ENCODE peak calls at places on chromosomes 6 and 20, in six cellular contexts. A is cardiac fibroblast, V is left lung, P is left ventricle myocardium inferior, T is mammary epithelial cell, W is K562. Q is an unnamed sample.

GRCh38 chr6:162715601-162716000 is 12.0 kb downstream of the PRKN start:
- DNase-seq in V (no peak), P (no peak), W (no peak), T (no peak), A (no peak), Q (no peak)

GRCh38 chr6:131828946-131829345 is 21.1 kb downstream of the ENPP1 start:
- DNase-seq in V (no peak), P (no peak), T (no peak), W (no peak), A (no peak), Q (no peak)

GRCh38 chr6:54879188-54879985 is 32.8 kb downstream of the FAM83B start:
- DNase-seq in T (peak; percentile 68), V (no peak), P (no peak), A (no peak), W (no peak), Q (no peak)

GRCh38 chr6:82178759-82179112 is 68.8 kb downstream of the IBTK start:
- DNase-seq in P (no peak), W (no peak), T (no peak), A (no peak), V (no peak), Q (no peak)

GRCh38 chr6:165858571-165858970 is 195.5 kb upstream of the PDE10A start:
- DNase-seq in V (no peak), W (no peak), P (no peak), A (peak; percentile 38), T (no peak), Q (no peak)

GRCh38 chr6:50842446-50842845 is 23.8 kb downstream of the TFAP2B start:
- DNase-seq in V (no peak), W (no peak), T (no peak), P (no peak), A (no peak), Q (no peak)

GRCh38 chr20:38196592-38196991 is 31.5 kb upstream of the TGM2 start:
- DNase-seq in T (no peak), P (peak; percentile 82), V (peak; percentile 80), A (peak; percentile 97), W (peak; percentile 50), Q (no peak)

GRCh38 chr6:132669690-132670291 is 10.8 kb upstream of the TAAR1 start:
- DNase-seq in A (peak; percentile 73), V (no peak), T (peak; percentile 21), P (no peak), W (no peak), Q (peak; percentile 11)

GRCh38 chr20:45998761-45999160 is 9.9 kb upstream of the MMP9 start:
- DNase-seq in T (no peak), W (no peak), A (no peak), P (no peak), V (peak; percentile 60), Q (no peak)

GRCh38 chr20:8523684-8524083 is 391.6 kb downstream of the PLCB1 start:
- DNase-seq in P (no peak), W (no peak), T (no peak), A (peak; percentile 12), V (no peak), Q (no peak)

GRCh38 chr6:16482702-16483314 is 244.4 kb downstream of the GMPR start:
- DNase-seq in V (no peak), A (no peak), P (no peak), T (no peak), W (no peak), Q (no peak)

GRCh38 chr6:49514571-49515484 is 15.1 kb downstream of the GLYATL3 start:
- DNase-seq in W (no peak), V (no peak), P (no peak), A (no peak), T (peak; percentile 3), Q (no peak)

GRCh38 chr6:128238248-128238647 is 282.2 kb downstream of the PTPRK start:
- DNase-seq in V (no peak), P (no peak), A (no peak), W (no peak), T (no peak), Q (no peak)

GRCh38 chr6:164322533-164322932 is 908.0 kb downstream of the QKI start:
- DNase-seq in T (peak; percentile 1), W (no peak), A (peak; percentile 94), P (no peak), V (no peak), Q (no peak)

GRCh38 chr20:2140561-2140960 is 38.9 kb downstream of the STK35 start:
- DNase-seq in P (peak; percentile 73), A (peak; percentile 58), V (no peak), W (no peak), T (no peak), Q (no peak)

GRCh38 chr20:25491446-25492038 is 84.1 kb downstream of the GINS1 start:
- DNase-seq in V (no peak), P (no peak), T (no peak), A (no peak), W (no peak), Q (no peak)

GRCh38 chr6:150294713-150295112 is 74.1 kb upstream of the IYD start:
- DNase-seq in T (no peak), A (no peak), W (no peak), P (no peak), V (no peak), Q (no peak)

GRCh38 chr6:26554669-26555504 is 16.7 kb downstream of the HMGN4 start:
- DNase-seq in V (no peak), W (no peak), A (peak; percentile 71), T (peak; percentile 54), P (peak; percentile 34), Q (no peak)

GRCh38 chr20:11159728-11160127 is 485.9 kb upstream of the JAG1 start:
- DNase-seq in V (peak; percentile 61), W (no peak), P (no peak), A (peak; percentile 42), T (peak; percentile 68), Q (no peak)

GRCh38 chr20:58147628-58148370 is 80.7 kb downstream of the ANKRD60 start:
- DNase-seq in W (no peak), A (no peak), P (no peak), T (no peak), V (no peak), Q (no peak)

GRCh38 chr6:170136541-170137175 is 154.2 kb downstream of the DLL1 start:
- DNase-seq in A (no peak), T (no peak), V (peak; percentile 25), W (no peak), P (no peak), Q (no peak)

GRCh38 chr20:50628853-50629674 is 62.3 kb downstream of the RIPOR3 start:
- DNase-seq in T (no peak), A (no peak), V (no peak), W (no peak), P (no peak), Q (no peak)

GRCh38 chr6:100658486-100658885 is 193.8 kb upstream of the SIM1 start:
- DNase-seq in P (no peak), W (no peak), T (no peak), V (no peak), A (no peak), Q (no peak)

GRCh38 chr6:40959781-40960327 is 79.2 kb downstream of the UNC5CL start:
- DNase-seq in P (no peak), A (no peak), T (no peak), V (no peak), W (no peak), Q (no peak)

GRCh38 chr20:33545763-33546162 is 55.9 kb downstream of the CBFA2T2 start:
- DNase-seq in V (no peak), A (no peak), P (no peak), W (no peak), T (no peak), Q (no peak)

GRCh38 chr6:109420751-109421150 is 19.7 kb downstream of the PPIL6 start:
- DNase-seq in P (no peak), W (no peak), T (peak; percentile 30), A (no peak), V (no peak), Q (no peak)

GRCh38 chr20:10673176-10673830 is 496 bp downstream of the JAG1 start:
- DNase-seq in T (no peak), P (no peak), A (no peak), V (peak; percentile 44), W (peak; percentile 15), Q (no peak)

GRCh38 chr20:36717657-36718056 is 28.2 kb downstream of the NDRG3 start:
- DNase-seq in V (no peak), T (no peak), W (no peak), A (peak; percentile 10), P (no peak), Q (no peak)
- TF ChIP-seq CTCF in V (no peak), T (peak; percentile 18), W (peak; percentile 59), A (peak; percentile 36), P (peak; percentile 57), Q (peak; percentile 21)

GRCh38 chr20:62644044-62644795 is 1.9 kb downstream of the SLCO4A1 start:
- DNase-seq in V (no peak), T (no peak), W (no peak), P (no peak), A (no peak), Q (no peak)
- H3K4me3 ChIP-seq in V (no peak overlapping the region), T (no peak overlapping the region), W (no peak overlapping the region), P (peak overlapping the region; percentile 81), A (no peak overlapping the region), Q (peak overlapping the region; percentile 75)

GRCh38 chr6:125904871-125905270 is 51.7 kb upstream of the HINT3 start:
- DNase-seq in T (peak; percentile 99), V (no peak), W (no peak), P (no peak), A (peak; percentile 11), Q (no peak)

GRCh38 chr6:125910518-125910917 is 46.1 kb upstream of the HINT3 start:
- DNase-seq in A (no peak), T (peak; percentile 44), W (no peak), P (no peak), V (no peak), Q (no peak)

GRCh38 chr6:125906158-125906998 is 50.2 kb upstream of the HINT3 start:
- DNase-seq in P (no peak), V (no peak), T (no peak), A (peak; percentile 60), W (peak; percentile 75), Q (no peak)
- TF ChIP-seq CTCF in P (peak; percentile 65), V (peak; percentile 66), T (peak; percentile 86), A (peak; percentile 96), W (peak; percentile 79), Q (peak; percentile 86)

GRCh38 chr20:5126512-5127203 is at the start of gene CDS2:
- DNase-seq in T (peak; percentile 99), A (peak; percentile 99), V (peak; percentile 100), W (peak; percentile 92), P (peak; percentile 100), Q (peak; percentile 93)

GRCh38 chr20:5127204-5127858 is 523 bp downstream of the CDS2 start:
- DNase-seq in V (peak; percentile 69), W (peak; percentile 25), A (peak; percentile 38), P (peak; percentile 40), T (peak; percentile 51), Q (no peak)

GRCh38 chr20:5127859-5128409 is 1.1 kb downstream of the CDS2 start:
- DNase-seq in A (no peak), V (no peak), W (no peak), T (no peak), P (no peak), Q (no peak)

GRCh38 chr20:5131502-5131901 is 4.7 kb downstream of the CDS2 start:
- DNase-seq in A (no peak), V (no peak), P (no peak), T (no peak), W (no peak), Q (no peak)

DNA sequence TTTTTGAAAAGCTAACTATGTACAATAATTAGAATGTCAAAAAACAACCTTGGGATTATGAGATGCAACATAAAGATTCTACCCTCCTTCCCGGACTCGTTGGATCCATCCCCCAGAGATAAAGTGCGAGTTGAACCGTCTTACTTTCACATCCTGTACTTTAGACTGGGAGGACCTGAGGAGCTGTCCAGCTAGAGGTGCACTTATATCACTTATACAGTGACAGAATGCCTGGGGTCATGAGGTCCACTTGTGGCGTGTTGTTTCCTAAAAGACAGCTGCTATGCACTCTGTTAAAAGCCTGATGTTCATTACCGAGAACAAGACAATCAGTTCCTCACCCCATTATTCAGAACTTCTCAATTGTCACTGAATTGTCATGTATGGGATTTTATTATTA is 2.1 kb downstream of the CDS2 start:
- DNase-seq in A (no peak), T (no peak), V (no peak), W (no peak), P (no peak), Q (no peak)
- H3K4me3 ChIP-seq in A (no peak overlapping the region), T (no peak overlapping the region), V (no peak overlapping the region), W (no peak overlapping the region), P (peak overlapping the region; percentile 85), Q (no peak overlapping the region)